ENCODE peak calls at places on chromosomes 5 and 9, in five cellular contexts. H is H54; I is AG09319; B is activated CD8-positive, alpha-beta memory T cell treated with anti-CD3 and anti-CD28 coated beads for 4 hours; Z is memory B cell. F is an unnamed sample.

GRCh38 chr5:179176571-179177230 is 116.5 kb downstream of the ZNF354C start:
- DNase-seq in H (no peak), B (no peak), Z (no peak), I (no peak), F (no peak)

GRCh38 chr5:163696270-163696887 is 191.0 kb downstream of the MAT2B start:
- DNase-seq in B (no peak), H (peak), Z (peak), I (peak), F (peak)

GRCh38 chr9:134970198-134970597 is 52.5 kb upstream of the FCN1 start:
- DNase-seq in B (no peak), H (no peak), I (no peak), Z (no peak), F (no peak)

GRCh38 chr5:9774472-9775079 is 144.4 kb upstream of the TAS2R1 start:
- DNase-seq in I (no peak), B (no peak), H (no peak), Z (no peak), F (no peak)

GRCh38 chr9:37923121-37923795 is 19.3 kb upstream of the SLC25A51 start:
- DNase-seq in B (no peak), H (no peak), I (no peak), Z (no peak), F (no peak)

GRCh38 chr9:123376218-123377071 is 20.4 kb downstream of the CRB2 start:
- DNase-seq in Z (no peak), B (no peak), I (no peak), H (no peak), F (no peak)

GRCh38 chr9:37128051-37128450 is 7.7 kb downstream of the ZCCHC7 start:
- DNase-seq in B (no peak), Z (no peak), I (no peak), H (no peak), F (no peak)

GRCh38 chr9:17005085-17005484 is 129.8 kb upstream of the CNTLN start:
- DNase-seq in H (no peak), Z (no peak), I (peak), B (no peak), F (no peak)

GRCh38 chr5:163887854-163888253 is 382.4 kb downstream of the MAT2B start:
- DNase-seq in I (no peak), Z (no peak), H (no peak), B (no peak), F (no peak)

GRCh38 chr9:33142531-33142930 is 24.6 kb downstream of the B4GALT1 start:
- DNase-seq in B (no peak), Z (no peak), H (no peak), I (no peak), F (no peak)

GRCh38 chr5:62732677-62733121 is 154.1 kb downstream of the LRRC70 start:
- DNase-seq in Z (no peak), H (no peak), B (no peak), I (no peak), F (no peak)

GRCh38 chr9:127506814-127507750 is 55.8 kb downstream of the LRSAM1 start:
- DNase-seq in I (no peak), Z (no peak), B (no peak), H (no peak), F (no peak)

GRCh38 chr5:156200938-156201792 is 125.8 kb upstream of the SGCD start:
- DNase-seq in Z (no peak), H (no peak), I (no peak), B (no peak), F (no peak)

GRCh38 chr9:98916660-98917059 is 27.0 kb upstream of the COL15A1 start:
- DNase-seq in H (no peak), Z (no peak), B (no peak), I (no peak), F (no peak)

GRCh38 chr9:124511426-124511840 is 4.2 kb upstream of the NR5A1 start:
- DNase-seq in Z (no peak), B (no peak), I (no peak), H (no peak), F (no peak)

GRCh38 chr9:120713257-120714087 is 798 bp downstream of the MEGF9 start:
- DNase-seq in I (no peak), B (no peak), H (no peak), Z (no peak), F (no peak)

GRCh38 chr5:44875661-44876250 is 67.0 kb downstream of the MRPS30 start:
- DNase-seq in B (no peak), I (no peak), H (peak), Z (no peak), F (peak)

GRCh38 chr9:129402341-129402739 is 218.6 kb downstream of the C9orf50 start:
- DNase-seq in B (no peak), I (no peak), H (no peak), Z (no peak), F (no peak)

GRCh38 chr5:80246995-80247729 is 8.7 kb downstream of the SERINC5 start:
- DNase-seq in I (no peak), Z (no peak), B (no peak), H (peak), F (peak)

F was measured in GM19239.